ENCODE peak calls at places on chromosomes 1 and 21, in ten cellular contexts. X is stimulated activated naive CD8-positive, alpha-beta T cell treated with anti-CD3 and anti-CD28 coated beads, Interleukin-15, amount 100 ng/mL, for 72 hours; S is activated CD8-positive, alpha-beta memory T cell treated with anti-CD3 and anti-CD28 coated beads, Interleukin-2, amount 50 U/mL, for 48 hours; P is NCI-H1105; Q is stimulated activated CD4-positive, alpha-beta T cell treated with anti-CD3 and anti-CD28 coated beads, Interleukin-1b, Interleukin-23, amount 100 ng/mL, for 4 hours; Z is fibroblast of the conjunctiva; F is BE2C; W is HTR-8/SVneo; V is activated naive CD4-positive, alpha-beta T cell; Y is hypothalamus. D is an unnamed sample.

GRCh38 chr1:205629751-205630150 is 2.1 kb downstream of the ELK4 start:
- DNase-seq in X (no peak), S (no peak), P (no peak), Q (no peak), Z (no peak), F (no peak), W (no peak), V (no peak), Y (no peak), D (no peak)

GRCh38 chr1:115833806-115834205 is 7.1 kb downstream of the NHLH2 start:
- DNase-seq in X (no peak), S (no peak), P (no peak), Q (no peak), Z (no peak), F (no peak), W (no peak), V (no peak), Y (no peak), D (no peak)

GRCh38 chr1:154750681-154751665 is 119.1 kb downstream of the KCNN3 start:
- DNase-seq in X (no peak), S (peak; percentile 54), P (no peak), Q (no peak), Z (no peak), F (peak; percentile 51), W (no peak), V (no peak), Y (no peak), D (no peak)

GRCh38 chr21:29289317-29289716 is 9.4 kb upstream of the BACH1 start:
- DNase-seq in X (no peak), S (no peak), P (no peak), Q (no peak), Z (no peak), F (no peak), W (no peak), V (no peak), Y (no peak), D (no peak)

GRCh38 chr1:37793773-37794371 is at the start of gene MANEAL:
- DNase-seq in X (peak; percentile 42), S (peak; percentile 67), P (peak; percentile 63), Q (no peak), Z (no peak), F (peak; percentile 67), W (peak; percentile 38), V (peak; percentile 18), Y (peak; percentile 59), D (peak; percentile 63)

GRCh38 chr1:119918301-119918700 is 22.0 kb upstream of the ADAM30 start:
- DNase-seq in X (no peak), S (no peak), P (no peak), Q (no peak), Z (no peak), F (no peak), W (no peak), V (no peak), Y (no peak), D (no peak)

GRCh38 chr1:36938807-36939206 is 95.5 kb downstream of the GRIK3 start:
- DNase-seq in X (no peak), S (no peak), P (no peak), Q (no peak), Z (no peak), F (no peak), W (no peak), V (no peak), Y (no peak), D (no peak)

GRCh38 chr1:3581296-3581695 is 30.0 kb downstream of the MEGF6 start:
- DNase-seq in X (no peak), S (no peak), P (no peak), Q (no peak), Z (no peak), F (no peak), W (no peak), V (no peak), Y (no peak), D (no peak)

GRCh38 chr1:27410709-27411108 is 18.3 kb downstream of the GPR3 start:
- DNase-seq in X (no peak), S (no peak), P (no peak), Q (no peak), Z (no peak), F (no peak), W (no peak), V (no peak), Y (no peak), D (no peak)

GRCh38 chr21:41823166-41823565 is 56.0 kb downstream of the PRDM15 start:
- DNase-seq in X (no peak), S (no peak), P (no peak), Q (no peak), Z (no peak), F (no peak), W (no peak), V (no peak), Y (no peak), D (no peak)

GRCh38 chr1:117096871-117097842 is 24.4 kb downstream of the TRIM45 start:
- DNase-seq in X (no peak), S (no peak), P (no peak), Q (no peak), Z (no peak), F (no peak), W (no peak), V (no peak), Y (no peak), D (no peak)

GRCh38 chr1:60759257-60759656 is 323.1 kb upstream of the NFIA start:
- DNase-seq in X (no peak), S (no peak), P (no peak), Q (no peak), Z (no peak), F (no peak), W (no peak), V (no peak), Y (no peak), D (no peak)

GRCh38 chr1:34786521-34787325 is 5.7 kb downstream of the GJB3 start:
- DNase-seq in X (peak; percentile 62), S (peak; percentile 75), P (peak; percentile 58), Q (peak; percentile 56), Z (peak; percentile 56), F (peak; percentile 64), W (peak; percentile 67), V (peak; percentile 41), Y (peak; percentile 66), D (peak; percentile 62)

GRCh38 chr1:154906621-154907081 is 29.9 kb downstream of the PMVK start:
- DNase-seq in X (no peak), S (no peak), P (no peak), Q (no peak), Z (no peak), F (no peak), W (peak; percentile 10), V (no peak), Y (no peak), D (no peak)

GRCh38 chr1:235207202-235207565 is 46.1 kb upstream of the RBM34 start:
- DNase-seq in X (peak; percentile 28), S (no peak), P (no peak), Q (no peak), Z (no peak), F (no peak), W (no peak), V (peak; percentile 4), Y (no peak), D (peak; percentile 33)

GRCh38 chr1:212208978-212209644 is 76.1 kb upstream of the PPP2R5A start:
- DNase-seq in X (no peak), S (no peak), P (no peak), Q (no peak), Z (no peak), F (no peak), W (no peak), V (no peak), Y (no peak), D (no peak)

GRCh38 chr1:29122987-29123870 is 474 bp downstream of the TMEM200B start:
- DNase-seq in X (peak; percentile 48), S (peak; percentile 66), P (no peak), Q (no peak), Z (no peak), F (no peak), W (no peak), V (no peak), Y (no peak), D (peak; percentile 43)

GRCh38 chr1:208153386-208153785 is 90.8 kb downstream of the PLXNA2 start:
- DNase-seq in X (no peak), S (no peak), P (no peak), Q (no peak), Z (no peak), F (no peak), W (no peak), V (no peak), Y (no peak), D (no peak)

GRCh38 chr1:86913399-86913895 is 479 bp downstream of the SELENOF start:
- DNase-seq in X (peak; percentile 13), S (peak; percentile 61), P (peak; percentile 16), Q (peak; percentile 24), Z (peak; percentile 0), F (no peak), W (no peak), V (peak; percentile 13), Y (no peak), D (peak; percentile 26)

GRCh38 chr1:164240081-164240480 is 318.9 kb upstream of the PBX1 start:
- DNase-seq in X (no peak), S (no peak), P (no peak), Q (no peak), Z (no peak), F (no peak), W (no peak), V (no peak), Y (no peak), D (no peak)

GRCh38 chr1:202665417-202665816 is 44.8 kb downstream of the SYT2 start:
- DNase-seq in X (no peak), S (no peak), P (no peak), Q (no peak), Z (no peak), F (no peak), W (no peak), V (no peak), Y (no peak), D (no peak)

GRCh38 chr21:46517361-46517760 is 58.7 kb downstream of the DIP2A start:
- DNase-seq in X (no peak), S (no peak), P (no peak), Q (no peak), Z (no peak), F (no peak), W (no peak), V (no peak), Y (peak; percentile 38), D (no peak)

GRCh38 chr1:228685081-228685480 is 50.2 kb upstream of the RHOU start:
- DNase-seq in X (no peak), S (no peak), P (no peak), Q (no peak), Z (no peak), F (no peak), W (no peak), V (no peak), Y (no peak), D (no peak)

GRCh38 chr1:66725885-66726665 is 26.2 kb upstream of the DYNLT5 start:
- DNase-seq in X (peak; percentile 66), S (peak; percentile 58), P (peak; percentile 47), Q (peak; percentile 39), Z (peak; percentile 69), F (peak; percentile 59), W (peak; percentile 22), V (no peak), Y (no peak), D (peak; percentile 42)

GRCh38 chr1:79105499-79105898 is 99.0 kb upstream of the ADGRL4 start:
- DNase-seq in X (no peak), S (no peak), P (no peak), Q (no peak), Z (no peak), F (no peak), W (no peak), V (no peak), Y (no peak), D (no peak)

GRCh38 chr1:167227934-167228378 is 7.3 kb downstream of the POU2F1 start:
- DNase-seq in X (no peak), S (no peak), P (no peak), Q (no peak), Z (no peak), F (no peak), W (no peak), V (no peak), Y (no peak), D (no peak)

GRCh38 chr21:31493350-31493880 is 149.4 kb upstream of the TIAM1 start:
- DNase-seq in X (no peak), S (no peak), P (no peak), Q (no peak), Z (no peak), F (no peak), W (no peak), V (no peak), Y (no peak), D (no peak)

GRCh38 chr1:87826639-87827345 is 498.1 kb downstream of the LMO4 start:
- DNase-seq in X (no peak), S (no peak), P (no peak), Q (no peak), Z (peak; percentile 92), F (peak; percentile 15), W (no peak), V (no peak), Y (no peak), D (no peak)